ENCODE peak calls at places on chromosome 16, in four cellular contexts. G is psoas muscle, Q is esophagus muscularis mucosa, P is IMR-90. J is an unnamed sample.

GRCh38 chr16:13708361-13708760 is 211.6 kb upstream of the ERCC4 start:
- DNase-seq in G (no peak), Q (no peak), P (no peak), J (no peak)

GRCh38 chr16:48110982-48111381 is 44.8 kb downstream of the ABCC12 start:
- DNase-seq in G (no peak), Q (no peak), P (no peak), J (no peak)

GRCh38 chr16:67900156-67900555 is 7.1 kb downstream of the PSKH1 start:
- DNase-seq in G (no peak), Q (no peak), P (no peak), J (no peak)

GRCh38 chr16:67833035-67833417 is 9.1 kb upstream of the THAP11 start:
- DNase-seq in G (no peak), Q (no peak), P (peak; percentile 80), J (no peak)

GRCh38 chr16:62036807-62037135 is 533 bp upstream of the CDH8 start:
- DNase-seq in G (no peak), Q (no peak), P (no peak), J (no peak)

GRCh38 chr16:81198635-81199034 is 39.9 kb upstream of the BCO1 start:
- DNase-seq in G (no peak), Q (no peak), P (no peak), J (no peak)

GRCh38 chr16:88323546-88324330 is 59.0 kb upstream of the ZNF469 start:
- DNase-seq in G (no peak), Q (no peak), P (no peak), J (no peak)

GRCh38 chr16:67423634-67424575 is 7.0 kb upstream of the HSD11B2 start:
- DNase-seq in G (no peak), Q (no peak), P (no peak), J (no peak)

GRCh38 chr16:75062944-75063444 is 53.6 kb downstream of the LDHD start:
- DNase-seq in G (no peak), Q (no peak), P (no peak), J (no peak)

GRCh38 chr16:74304164-74304834 is 7.7 kb downstream of the PSMD7 start:
- DNase-seq in G (no peak), Q (no peak), P (no peak), J (no peak)

GRCh38 chr16:76574651-76575050 is 297.4 kb downstream of the CNTNAP4 start:
- DNase-seq in G (no peak), Q (no peak), P (no peak), J (no peak)

GRCh38 chr16:19704321-19705130 is 13.5 kb downstream of the KNOP1 start:
- DNase-seq in G (peak; percentile 49), Q (no peak), P (peak; percentile 77), J (peak; percentile 59)

GRCh38 chr16:47046726-47047602 is 73.5 kb upstream of the DNAJA2 start:
- DNase-seq in G (no peak), Q (no peak), P (no peak), J (no peak)

GRCh38 chr16:477287-477686 is 50.2 kb upstream of the CAPN15 start:
- DNase-seq in G (no peak), Q (no peak), P (no peak), J (no peak)

GRCh38 chr16:9943121-9943520 is 239.1 kb downstream of the GRIN2A start:
- DNase-seq in G (no peak), Q (no peak), P (no peak), J (no peak)

GRCh38 chr16:65786916-65787315 is 579.6 kb upstream of the CDH5 start:
- DNase-seq in G (peak; percentile 33), Q (peak; percentile 91), P (no peak), J (no peak)

GRCh38 chr16:11793840-11794239 is 3.2 kb downstream of the ZC3H7A start:
- DNase-seq in G (no peak), Q (no peak), P (no peak), J (no peak)

GRCh38 chr16:84545114-84545737 is 40.8 kb upstream of the MEAK7 start:
- DNase-seq in G (no peak), Q (no peak), P (no peak), J (no peak)

GRCh38 chr16:26824469-26824868 is 242.3 kb upstream of the C16orf82 start:
- DNase-seq in G (no peak), Q (peak; percentile 79), P (no peak), J (no peak)

GRCh38 chr16:11164482-11165270 is 91.3 kb downstream of the SOCS1 start:
- DNase-seq in G (no peak), Q (no peak), P (no peak), J (no peak)

GRCh38 chr16:45454-45853 is 8.0 kb downstream of the POLR3K start:
- DNase-seq in G (no peak), Q (no peak), P (no peak), J (no peak)

GRCh38 chr16:82178352-82178751 is 8.3 kb upstream of the MPHOSPH6 start:
- DNase-seq in G (no peak), Q (no peak), P (no peak), J (no peak)

GRCh38 chr16:15949210-15950166 is at the start of gene ABCC1:
- DNase-seq in G (peak; percentile 52), Q (no peak), P (no peak), J (no peak)

GRCh38 chr16:65312071-65312470 is 190.2 kb upstream of the CDH11 start:
- DNase-seq in G (no peak), Q (no peak), P (peak; percentile 68), J (no peak)

GRCh38 chr16:89114159-89114981 is 20.7 kb downstream of the ACSF3 start:
- DNase-seq in G (peak; percentile 11), Q (no peak), P (no peak), J (no peak)

GRCh38 chr16:83615553-83615952 is 192.2 kb upstream of the HSBP1 start:
- DNase-seq in G (no peak), Q (peak; percentile 7), P (peak; percentile 48), J (no peak)

GRCh38 chr16:80327740-80328139 is 213.1 kb upstream of the DYNLRB2 start:
- DNase-seq in G (no peak), Q (no peak), P (no peak), J (no peak)

GRCh38 chr16:73066321-73066926 is 18.5 kb upstream of the ZFHX3 start:
- DNase-seq in G (no peak), Q (no peak), P (no peak), J (no peak)

DNA sequence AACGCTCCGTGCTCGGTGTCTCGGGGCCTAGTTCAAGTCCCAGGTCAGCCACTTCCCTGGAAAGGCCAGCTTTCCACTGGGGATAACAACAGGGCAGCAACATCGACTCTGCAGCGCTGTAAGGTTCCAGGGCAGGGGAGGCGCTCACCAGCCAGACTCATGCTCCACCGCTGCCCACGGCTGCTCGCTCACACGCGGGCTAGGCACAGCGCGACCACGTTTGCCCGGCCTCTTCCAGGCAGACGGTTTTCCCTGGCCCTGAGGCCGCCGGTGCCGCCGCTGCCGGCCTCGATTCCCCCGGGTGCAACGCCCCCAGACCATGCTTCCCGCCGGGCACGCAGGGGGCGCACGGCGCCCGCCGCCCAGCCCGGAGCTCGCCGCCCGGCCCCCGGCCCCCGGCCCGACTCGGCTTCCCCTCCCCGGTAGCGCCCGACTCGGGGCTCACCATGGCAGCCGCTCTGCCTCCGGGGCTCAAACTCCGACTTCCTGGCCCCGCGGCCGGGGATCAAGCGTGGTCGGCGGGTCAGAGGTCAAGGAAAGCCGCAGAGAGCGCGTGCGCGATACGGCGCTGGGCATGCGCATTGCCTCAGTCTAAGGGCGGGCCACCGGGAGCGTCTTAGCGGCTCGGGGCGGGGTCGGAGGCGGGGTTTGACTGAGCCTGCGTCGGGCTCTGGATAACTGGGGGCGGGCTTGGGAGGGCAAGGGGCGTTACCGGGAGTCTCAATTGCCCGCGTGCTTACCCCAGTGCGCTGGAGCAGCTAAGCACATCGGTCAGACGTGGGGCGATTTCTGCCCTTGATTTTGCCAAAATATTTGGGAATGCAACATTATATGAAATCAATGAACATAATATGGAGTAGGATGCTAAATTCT is at the start of gene PAM16:
- DNase-seq in G (peak; percentile 98), Q (peak; percentile 99), P (peak; percentile 91), J (no peak)
- TF ChIP-seq CTCF in G (peak; percentile 18), Q (no peak), P (no peak), J (no peak)

GRCh38 chr16:85570735-85571562 is 42.2 kb upstream of the GSE1 start:
- DNase-seq in G (peak; percentile 37), Q (no peak), P (no peak), J (no peak)

GRCh38 chr16:85568519-85568918 is 44.6 kb upstream of the GSE1 start:
- DNase-seq in G (no peak), Q (no peak), P (no peak), J (no peak)

GRCh38 chr16:85569615-85570212 is 43.4 kb upstream of the GSE1 start:
- DNase-seq in G (no peak), Q (no peak), P (peak; percentile 78), J (peak; percentile 46)

GRCh38 chr16:85570213-85570734 is 42.8 kb upstream of the GSE1 start:
- DNase-seq in G (no peak), Q (no peak), P (no peak), J (no peak)

GRCh38 chr16:85569039-85569614 is 44.0 kb upstream of the GSE1 start:
- DNase-seq in G (no peak), Q (no peak), P (no peak), J (no peak)
- H3K4me3 ChIP-seq in G (no peak overlapping the region), Q (no peak overlapping the region), P (no peak overlapping the region), J (no peak overlapping the region)

DNA sequence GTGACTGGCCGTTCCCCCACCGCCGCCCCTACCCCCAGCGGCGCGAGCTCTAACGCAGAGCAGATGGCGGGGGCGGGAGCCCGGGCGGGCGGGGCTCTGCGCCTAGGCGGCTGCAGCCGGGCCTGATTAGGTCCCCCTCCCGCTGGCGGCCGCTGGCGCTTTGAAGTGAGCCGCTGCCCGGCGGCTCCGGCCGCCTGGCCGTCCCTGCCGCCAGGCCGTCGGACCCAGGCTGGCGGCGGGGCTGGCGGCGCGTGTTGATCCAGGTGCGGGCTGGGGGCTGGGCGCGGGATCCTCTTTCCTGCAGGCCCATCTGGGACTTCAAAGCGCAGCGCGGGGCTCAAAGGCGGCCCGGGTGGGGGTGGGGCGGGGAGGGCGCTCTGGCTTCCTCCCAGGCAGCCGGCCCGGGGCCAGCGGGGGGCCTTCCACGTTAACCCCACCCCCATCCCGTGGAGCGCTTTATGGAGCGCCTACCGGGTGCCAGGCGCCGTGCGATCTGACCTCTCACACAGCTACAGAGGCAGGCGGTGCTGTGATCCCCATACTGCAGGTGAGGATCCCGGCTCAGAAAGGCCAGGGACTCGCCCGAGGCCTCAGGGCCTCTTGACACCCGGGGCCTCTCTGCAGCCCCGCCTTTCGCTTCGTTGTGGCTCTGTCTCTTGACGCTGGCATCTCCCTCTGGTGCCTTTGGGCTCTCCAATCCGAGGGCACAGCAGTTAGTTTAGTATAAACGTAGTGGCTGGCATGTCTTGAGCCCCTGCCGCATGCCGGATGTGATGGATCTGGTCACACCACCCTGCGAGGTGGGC is 80.0 kb upstream of the NKD1 start:
- DNase-seq in G (no peak), Q (no peak), P (no peak), J (no peak)
- TF ChIP-seq CTCF in G (no peak), Q (no peak), P (no peak), J (no peak)

GRCh38 chr16:1572664-1573063 is 39.2 kb downstream of the TMEM204 start:
- DNase-seq in G (no peak), Q (no peak), P (no peak), J (no peak)
- H3K4me3 ChIP-seq in G (no peak overlapping the region), Q (no peak overlapping the region), P (no peak overlapping the region), J (no peak overlapping the region)

J was measured in AG09309.